ENCODE peak calls at places on chromosomes 3 and 15, in eight cellular contexts. I, E, Y, Q, R, O, X and T are unnamed samples. For H3K4me1, the result is how much of the 10 kb centered on the place peaks cover.

GRCh38 chr15:66893294-66893693 is 172.1 kb upstream of the SMAD3 start:
- DNase-seq in Q (no peak), I (no peak), R (no peak), O (no peak), E (no peak), X (no peak), Y (no peak), T (no peak)

GRCh38 chr15:40334941-40335795 is 5.6 kb downstream of the CCDC9B start:
- DNase-seq in Q (no peak), I (no peak), E (no peak), O (no peak), R (no peak), X (no peak), Y (no peak), T (no peak)

GRCh38 chr15:59457103-59457502 is 19.1 kb downstream of the FAM81A start:
- DNase-seq in O (no peak), R (peak), X (no peak), Q (no peak), E (no peak), I (no peak), Y (no peak), T (no peak)

GRCh38 chr3:72344256-72345046 is 503.8 kb downstream of the SHQ1 start:
- DNase-seq in I (no peak), E (no peak), X (no peak), Y (no peak), O (no peak), Q (no peak), R (no peak), T (no peak)

GRCh38 chr15:39075311-39075710 is 505.6 kb upstream of the THBS1 start:
- DNase-seq in Y (no peak), X (no peak), Q (no peak), R (no peak), E (no peak), I (no peak), O (no peak), T (no peak)

GRCh38 chr3:11661827-11662226 is 18.1 kb upstream of the VGLL4 start:
- DNase-seq in X (no peak), Q (no peak), E (no peak), Y (no peak), I (no peak), R (peak), O (no peak), T (no peak)

GRCh38 chr3:4533489-4534443 is 40.6 kb downstream of the ITPR1 start:
- DNase-seq in I (peak), R (peak), Y (no peak), O (no peak), X (no peak), Q (peak), E (no peak), T (no peak)

GRCh38 chr3:127008236-127008635 is 25.3 kb downstream of the PLXNA1 start:
- DNase-seq in R (no peak), X (peak), Y (no peak), E (no peak), O (no peak), Q (no peak), I (no peak), T (no peak)

GRCh38 chr3:160801386-160802118 is 45.5 kb downstream of the PPM1L start:
- DNase-seq in X (no peak), Q (no peak), Y (no peak), O (no peak), I (no peak), R (peak), E (peak), T (no peak)

GRCh38 chr3:156681003-156681402 is 6.6 kb downstream of the TIPARP start:
- DNase-seq in I (peak), R (peak), Q (peak), X (peak), E (peak), O (no peak), Y (peak), T (no peak)

GRCh38 chr3:131729561-131729960 is 226.8 kb upstream of the MRPL3 start:
- DNase-seq in O (no peak), X (no peak), Q (no peak), R (no peak), I (no peak), Y (no peak), E (no peak), T (no peak)

GRCh38 chr3:89025185-89025584 is 82.2 kb upstream of the EPHA3 start:
- DNase-seq in E (no peak), R (peak), Q (no peak), I (peak), X (no peak), O (no peak), Y (no peak), T (no peak)

GRCh38 chr3:116103868-116104530 is 341.3 kb downstream of the LSAMP start:
- DNase-seq in Q (no peak), X (peak), I (no peak), R (no peak), E (no peak), Y (no peak), O (no peak), T (no peak)

GRCh38 chr3:156483426-156483825 is 71.5 kb downstream of the SSR3 start:
- DNase-seq in R (peak), I (no peak), Q (no peak), E (peak), Y (peak), X (no peak), O (peak), T (peak)

GRCh38 chr3:12659316-12660015 is 4.5 kb downstream of the RAF1 start:
- DNase-seq in I (no peak), R (peak), Y (no peak), O (no peak), X (no peak), E (no peak), Q (no peak), T (no peak)

GRCh38 chr3:123028233-123028828 is 768 bp upstream of the SEMA5B start:
- DNase-seq in I (peak), Y (peak), R (peak), E (peak), O (peak), X (peak), Q (peak), T (peak)

GRCh38 chr15:40747685-40748631 is 7.1 kb downstream of the RMDN3 start:
- DNase-seq in R (no peak), O (no peak), Y (no peak), Q (no peak), X (no peak), E (no peak), I (no peak), T (no peak)

GRCh38 chr3:45927881-45928280 is 15.4 kb upstream of the CXCR6 start:
- DNase-seq in X (no peak), O (no peak), Y (no peak), I (no peak), E (no peak), Q (no peak), R (no peak), T (no peak)

GRCh38 chr3:128448491-128448890 is 18.2 kb downstream of the DNAJB8 start:
- DNase-seq in R (no peak), E (no peak), Q (no peak), I (no peak), X (no peak), Y (no peak), O (no peak), T (peak)

GRCh38 chr3:149771652-149772271 is 19.5 kb upstream of the COMMD2 start:
- DNase-seq in O (peak), E (peak), X (peak), Q (peak), I (peak), R (peak), Y (peak), T (peak)

GRCh38 chr15:62894322-62895085 is 148.0 kb upstream of the TPM1 start:
- DNase-seq in O (no peak), Y (no peak), E (no peak), I (no peak), Q (no peak), X (no peak), R (peak), T (no peak)

GRCh38 chr15:100809151-100809550 is 70.5 kb upstream of the ALDH1A3 start:
- DNase-seq in E (no peak), O (no peak), I (no peak), Q (no peak), X (no peak), R (peak), Y (no peak), T (no peak)

GRCh38 chr15:68098465-68098864 is 44.4 kb downstream of the PIAS1 start:
- DNase-seq in R (no peak), Q (no peak), I (no peak), O (no peak), E (no peak), X (no peak), Y (peak), T (peak)
- TF ChIP-seq CTCF in R (no peak), Q (no peak), I (no peak), O (no peak), E (no peak), X (no peak), Y (no peak), T (no peak)

GRCh38 chr3:159624616-159625015 is 364.0 kb upstream of the IL12A start:
- DNase-seq in X (no peak), Q (no peak), Y (no peak), I (no peak), E (no peak), O (no peak), R (peak), T (no peak)

GRCh38 chr3:159620281-159620680 is 368.4 kb upstream of the IL12A start:
- DNase-seq in E (no peak), Y (no peak), O (no peak), Q (no peak), X (no peak), R (no peak), I (no peak), T (no peak)

GRCh38 chr3:159616234-159616825 is 372.3 kb upstream of the IL12A start:
- DNase-seq in X (no peak), E (peak), Y (no peak), R (peak), O (no peak), Q (peak), I (peak), T (no peak)

GRCh38 chr3:159620873-159621272 is 367.8 kb upstream of the IL12A start:
- DNase-seq in I (no peak), Y (no peak), R (peak), E (no peak), X (no peak), O (peak), Q (no peak), T (no peak)

GRCh38 chr3:159619341-159619885 is 369.2 kb upstream of the IL12A start:
- DNase-seq in Y (no peak), Q (no peak), R (peak), X (no peak), O (no peak), I (peak), E (peak), T (no peak)
- TF ChIP-seq EZH2phosphoT487 in Y (no peak), Q (no peak), R (no peak), X (no peak), O (no peak), I (no peak), E (no peak), T (no peak)

GRCh38 chr15:71249986-71250385 is 134.7 kb downstream of the THSD4 start:
- DNase-seq in O (no peak), X (no peak), Y (no peak), E (no peak), R (no peak), I (no peak), Q (no peak), T (no peak)
- H3K4me1 ChIP-seq in O (under half), X (under half), Y (under half), E (under half), R (under half), I (under half), Q (under half), T (under half)

DNA sequence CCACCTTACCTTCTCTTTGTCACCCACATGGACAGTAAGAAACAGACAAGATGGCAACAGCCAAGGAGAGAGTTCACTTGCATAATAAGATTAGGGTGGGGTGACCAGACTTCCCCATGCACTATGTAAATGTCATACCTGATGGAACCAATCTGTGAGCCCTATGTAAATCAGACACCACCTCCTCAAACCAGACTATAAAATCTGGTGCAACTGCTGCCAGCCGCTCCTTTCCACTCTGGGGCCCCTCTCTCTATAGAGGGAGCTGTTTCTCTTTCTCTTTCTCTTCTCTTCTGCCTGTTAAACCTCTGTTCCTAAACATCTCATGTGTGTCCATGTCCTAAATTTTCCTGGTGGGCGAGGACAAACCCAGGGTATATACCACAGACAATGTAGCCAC is 405.5 kb upstream of the CNTN4 start:
- DNase-seq in R (no peak), Q (peak), I (no peak), Y (no peak), E (no peak), X (no peak), O (no peak), T (no peak)
- TF ChIP-seq CTCF in R (no peak), Q (peak), I (no peak), Y (no peak), E (no peak), X (no peak), O (no peak), T (no peak)

GRCh38 chr15:99482993-99483392 is 82.8 kb upstream of the MEF2A start:
- DNase-seq in Q (no peak), Y (no peak), I (no peak), E (no peak), X (no peak), R (no peak), O (no peak), T (no peak)

GRCh38 chr15:99485153-99485947 is 80.4 kb upstream of the MEF2A start:
- DNase-seq in Q (peak), I (no peak), R (no peak), Y (no peak), E (no peak), X (no peak), O (no peak), T (no peak)

GRCh38 chr15:99485992-99486370 is 79.8 kb upstream of the MEF2A start:
- DNase-seq in Y (no peak), E (no peak), Q (peak), I (no peak), O (no peak), R (no peak), X (no peak), T (no peak)

GRCh38 chr15:99487337-99487730 is 78.5 kb upstream of the MEF2A start:
- DNase-seq in O (no peak), Y (no peak), E (no peak), X (no peak), Q (no peak), I (no peak), R (no peak), T (no peak)

GRCh38 chr15:99486371-99487336 is 79.1 kb upstream of the MEF2A start:
- DNase-seq in E (peak), Q (peak), Y (no peak), O (peak), R (peak), X (peak), I (peak), T (no peak)
- TF ChIP-seq EZH2phosphoT487 in E (no peak), Q (no peak), Y (no peak), O (no peak), R (no peak), X (no peak), I (no peak), T (no peak)